ENCODE peak calls at places on chromosomes 11 and 22, in five cellular contexts. D is tibial nerve, N is gastrocnemius medialis, K is body of pancreas, C is stomach. B is an unnamed sample. For H3K27me3, the result is how much of the 10 kb centered on the place peaks cover.

GRCh38 chr22:27201741-27202140 is 544.4 kb downstream of the MIAT start:
- DNase-seq in C (no peak), N (no peak), K (no peak), D (no peak), B (no peak)

GRCh38 chr11:15742626-15743243 is 613.6 kb downstream of the SOX6 start:
- DNase-seq in K (no peak), C (no peak), D (no peak), N (no peak), B (no peak)

GRCh38 chr22:36561291-36561811 is 32.4 kb upstream of the EIF3D start:
- DNase-seq in N (no peak), C (no peak), K (no peak), D (no peak), B (no peak)

GRCh38 chr11:110147965-110148709 is 54.9 kb downstream of the ZC3H12C start:
- DNase-seq in D (no peak), K (no peak), N (no peak), C (no peak), B (no peak)

GRCh38 chr11:110158317-110159200 is 65.4 kb downstream of the ZC3H12C start:
- DNase-seq in K (no peak), C (no peak), N (no peak), D (no peak), B (no peak)

GRCh38 chr11:75024068-75024449 is 35.3 kb downstream of the NEU3 start:
- DNase-seq in D (no peak), K (no peak), C (no peak), N (no peak), B (no peak)

GRCh38 chr11:66333896-66334604 is 2.2 kb downstream of the RIN1 start:
- DNase-seq in D (no peak), C (no peak), K (no peak), N (no peak), B (no peak)

GRCh38 chr22:45911601-45912271 is 65.2 kb downstream of the WNT7B start:
- DNase-seq in C (peak), D (peak), N (peak), K (peak), B (no peak)

GRCh38 chr11:29260939-29261705 is 755.7 kb downstream of the KCNA4 start:
- DNase-seq in D (no peak), C (no peak), K (no peak), N (no peak), B (no peak)

GRCh38 chr11:13446444-13446843 is 16.6 kb downstream of the BTBD10 start:
- DNase-seq in D (no peak), C (no peak), K (no peak), N (no peak), B (no peak)

GRCh38 chr22:37906364-37907008 is 389 bp downstream of the MICALL1 start:
- DNase-seq in K (no peak), N (no peak), C (no peak), D (no peak), B (no peak)

GRCh38 chr11:63491240-63491587 is 247 bp upstream of the PLAAT5 start:
- DNase-seq in C (no peak), N (no peak), K (no peak), D (no peak), B (no peak)

GRCh38 chr11:63813563-63814382 is 517 bp downstream of the SPINDOC start:
- DNase-seq in C (peak), D (peak), K (peak), N (peak), B (no peak)

GRCh38 chr11:70398834-70399680 is 728 bp downstream of the CTTN start:
- DNase-seq in D (no peak), C (peak), K (peak), N (peak), B (no peak)

DNA sequence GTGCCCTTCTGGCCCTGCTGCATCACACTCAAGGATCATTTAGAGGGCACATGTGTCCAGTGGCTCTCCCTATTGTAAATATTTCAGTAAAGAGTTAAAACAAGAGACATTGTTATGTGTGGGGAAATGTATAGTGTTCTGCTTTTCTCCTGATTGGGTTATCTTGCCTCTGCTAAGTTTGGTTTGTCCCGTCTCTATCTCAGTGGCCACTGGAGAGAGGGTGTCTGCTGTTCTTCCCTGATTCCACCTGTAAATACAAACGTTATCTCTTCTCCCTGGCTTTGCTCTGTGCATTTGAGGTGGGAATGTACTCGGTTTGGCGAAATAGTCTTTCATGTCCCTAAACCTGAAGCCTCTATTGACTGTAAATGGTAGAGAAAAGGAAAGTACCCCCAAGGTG is 6.3 kb downstream of the MIEF1 start:
- DNase-seq in C (no peak), K (no peak), N (no peak), D (no peak), B (no peak)
- H3K27me3 ChIP-seq in C (under half), K (under half), N (under half), D (under half), B (under half)

GRCh38 chr11:60457576-60457975 is 1.9 kb downstream of the MS4A1 start:
- DNase-seq in K (no peak), D (no peak), C (no peak), N (no peak), B (no peak)
- TF ChIP-seq POLR2A in K (no peak), D (no peak), C (no peak), N (no peak), B (no peak)

DNA sequence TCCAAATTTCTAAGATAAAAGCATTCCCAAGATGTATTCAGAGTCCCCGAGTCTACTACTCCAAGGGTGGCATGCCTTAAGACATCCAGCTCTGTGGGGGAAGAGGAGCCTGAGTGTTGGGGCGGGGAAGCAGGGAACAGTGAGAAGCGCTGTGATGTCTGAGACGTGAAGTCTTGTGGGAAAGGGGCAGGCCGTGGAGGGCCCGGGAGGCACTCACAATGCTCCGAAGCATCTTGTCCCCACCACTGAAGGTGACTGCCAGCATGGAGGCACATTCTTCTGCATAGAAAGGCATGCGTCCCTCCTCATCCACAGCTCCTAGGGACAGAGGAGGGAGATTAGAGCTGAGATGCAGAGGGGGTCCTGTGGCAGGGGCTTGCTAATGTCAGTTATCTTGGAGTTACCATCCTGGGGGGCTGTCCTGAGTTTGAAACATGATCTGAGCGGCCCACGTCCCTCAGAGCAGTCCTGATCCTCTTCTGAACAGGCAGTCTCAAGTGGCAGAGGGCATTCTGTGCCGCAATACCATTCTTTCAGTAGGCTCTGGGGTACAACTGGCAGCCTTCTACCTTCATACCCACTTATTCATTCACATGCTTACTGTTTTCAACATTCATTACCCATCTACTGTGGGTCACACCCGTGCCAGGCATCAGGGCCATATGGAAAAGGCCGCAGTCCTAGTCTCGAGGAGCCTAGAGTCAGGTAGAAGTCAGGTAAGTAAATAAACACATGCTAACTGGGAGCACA is 8.7 kb downstream of the PCSK7 start:
- DNase-seq in D (no peak), K (no peak), C (no peak), N (no peak), B (no peak)
- H3K27me3 ChIP-seq in D (under half), K (under half), C (under half), N (under half), B (under half)

GRCh38 chr11:108222686-108223448 is at the start of gene ATM:
- DNase-seq in D (peak), N (peak), K (peak), C (peak), B (peak)
- TF ChIP-seq POLR2A in D (peak), N (peak), K (peak), C (no peak), B (peak)

GRCh38 chr11:77471520-77472234 is 2.2 kb downstream of the PAK1 start:
- DNase-seq in D (peak), C (peak), K (peak), N (no peak), B (no peak)

GRCh38 chr11:77470504-77470903 is 3.4 kb downstream of the PAK1 start:
- DNase-seq in C (no peak), K (no peak), N (no peak), D (no peak), B (no peak)

GRCh38 chr11:77468527-77468926 is 5.4 kb downstream of the PAK1 start:
- DNase-seq in K (no peak), C (no peak), D (no peak), N (no peak), B (no peak)

GRCh38 chr11:77473001-77473800 is 693 bp downstream of the PAK1 start:
- DNase-seq in K (peak), D (peak), C (peak), N (peak), B (no peak)

DNA sequence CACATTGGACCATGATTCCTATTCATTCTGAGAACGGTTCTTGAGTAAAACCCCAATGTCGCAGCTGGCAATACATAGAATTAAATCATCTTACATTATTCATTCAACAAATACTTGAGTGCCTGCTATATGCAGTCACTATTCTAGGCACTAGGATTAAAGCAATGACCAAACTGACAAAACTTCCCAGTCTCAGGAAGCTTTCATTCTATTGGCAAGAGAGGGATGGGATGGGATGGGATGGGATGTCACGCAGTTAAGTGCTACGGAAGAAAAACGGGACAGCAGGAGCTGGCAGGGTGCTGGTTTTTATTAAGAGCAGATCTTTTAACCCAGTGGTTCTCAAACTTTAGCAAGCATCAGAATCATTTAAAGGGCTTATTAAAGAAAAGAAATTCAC is 2.9 kb downstream of the PAK1 start:
- DNase-seq in N (no peak), C (no peak), K (no peak), D (no peak), B (no peak)
- H3K27me3 ChIP-seq in N (under half), C (under half), K (under half), D (under half), B (under half)

DNA sequence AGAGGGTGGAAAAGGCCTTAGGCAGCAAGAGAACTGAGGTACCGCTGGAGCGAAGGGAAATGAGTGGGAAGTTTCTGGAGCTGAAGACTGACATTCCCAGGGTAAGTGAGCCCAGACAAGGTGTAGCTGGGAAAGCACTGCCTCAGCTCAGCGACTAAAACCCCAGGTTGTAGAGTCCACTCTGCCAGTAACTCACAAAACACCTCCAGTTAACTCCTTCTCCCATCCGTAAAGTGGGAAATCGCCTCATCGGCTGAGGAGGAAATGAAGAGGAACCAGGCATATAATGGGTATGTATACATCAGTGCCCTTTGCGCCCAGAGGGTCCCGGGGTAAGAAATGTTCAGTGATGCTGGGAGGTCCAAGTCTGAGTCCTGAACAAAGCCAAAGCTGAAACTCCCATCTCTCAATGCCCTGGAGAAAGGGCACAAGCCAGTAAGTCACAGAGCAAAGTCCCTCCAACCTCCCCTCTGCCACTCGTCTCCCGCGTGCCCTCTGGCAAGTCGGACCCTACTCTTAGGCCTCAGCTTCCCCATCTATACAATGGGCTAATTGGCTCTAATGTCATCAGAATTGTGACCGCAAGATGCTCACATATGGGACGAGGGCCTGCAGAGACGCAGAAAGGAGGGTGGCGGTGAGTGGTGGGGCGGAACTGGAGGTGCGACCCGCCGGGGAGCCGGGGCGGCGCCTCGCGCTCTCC is 588 bp downstream of the VPS37C start:
- DNase-seq in D (peak), K (no peak), N (no peak), C (peak), B (no peak)
- TF ChIP-seq POLR2A in D (no peak), K (peak), N (no peak), C (no peak), B (no peak)

GRCh38 chr11:10307411-10308207 is 2.7 kb downstream of the ADM start:
- DNase-seq in C (peak), D (peak), K (peak), N (peak), B (peak)
- H3K27me3 ChIP-seq in C (under half), D (under half), K (under half), N (under half), B (under half)

DNA sequence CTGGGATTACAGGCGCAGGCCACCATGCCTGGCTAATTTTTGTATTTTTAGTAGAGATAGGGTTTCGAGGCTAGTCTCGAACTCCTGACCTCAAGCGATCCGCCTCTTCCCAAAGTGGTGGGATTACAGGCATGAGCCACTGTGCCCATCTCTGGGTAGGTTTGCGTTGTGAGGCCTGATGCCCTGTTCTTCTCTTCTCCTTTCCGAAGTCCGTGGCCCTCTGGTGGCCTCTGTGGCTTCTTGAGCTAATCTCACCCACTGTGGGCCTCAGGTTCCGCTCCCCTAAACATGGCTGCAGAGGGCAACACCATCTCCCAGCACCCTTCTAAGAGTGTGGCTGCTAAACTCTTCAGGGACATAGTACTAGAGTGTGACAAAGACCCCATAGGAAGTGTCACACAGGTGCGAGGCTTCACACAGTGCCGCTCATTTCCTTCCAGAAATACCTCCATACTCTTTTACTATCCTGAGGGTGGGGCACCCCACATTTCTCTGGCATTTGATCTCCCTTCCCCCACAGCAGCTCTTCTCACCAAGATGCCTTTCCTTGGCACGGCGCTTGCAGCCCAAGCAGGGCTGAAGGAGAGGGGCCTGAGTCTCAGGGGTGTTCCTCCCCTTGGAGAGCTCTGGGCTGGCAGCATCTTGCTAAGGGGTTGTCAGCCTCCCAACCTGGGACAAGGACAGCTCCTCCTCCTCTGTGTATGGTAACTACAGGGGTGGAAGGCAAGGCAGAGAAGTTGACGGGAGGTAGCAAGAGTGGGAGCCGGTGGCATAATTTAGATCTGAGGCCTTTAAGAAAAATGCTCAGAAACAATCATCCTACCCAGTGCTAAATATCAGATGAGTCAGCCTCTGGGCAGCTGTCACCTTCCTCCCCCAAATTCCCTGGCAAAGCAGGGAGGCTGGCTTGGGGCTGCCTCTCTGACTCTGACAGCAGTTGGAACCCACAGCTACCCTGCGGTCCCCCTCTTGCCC is 6.1 kb downstream of the THY1 start:
- DNase-seq in N (no peak), C (no peak), D (no peak), K (no peak), B (no peak)
- TF ChIP-seq POLR2A in N (no peak), C (no peak), D (no peak), K (no peak), B (no peak)

DNA sequence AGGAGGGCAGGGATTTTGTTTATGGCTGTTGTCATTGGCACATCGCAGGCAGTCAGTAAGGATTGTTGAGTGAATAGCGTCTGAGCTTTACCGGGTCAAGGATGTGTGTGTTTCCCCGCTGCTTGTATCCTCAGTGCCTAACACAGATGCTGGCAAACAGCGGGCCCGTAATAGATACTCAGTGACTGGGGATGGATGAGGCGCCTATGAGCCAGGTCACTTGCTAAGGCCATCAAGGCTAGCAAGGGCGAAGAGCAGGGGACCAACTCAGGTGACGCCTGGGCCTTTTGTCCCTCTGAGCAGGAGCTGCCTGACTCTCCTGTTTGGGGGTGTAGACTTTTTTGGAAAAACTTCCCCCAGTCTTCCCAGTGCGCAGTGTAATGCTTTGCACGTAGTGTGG is 118.1 kb downstream of the HIPK3 start:
- DNase-seq in C (no peak), K (no peak), N (no peak), D (no peak), B (no peak)
- H3K27me3 ChIP-seq in C (under half), K (under half), N (under half), D (under half), B (half or more)

DNA sequence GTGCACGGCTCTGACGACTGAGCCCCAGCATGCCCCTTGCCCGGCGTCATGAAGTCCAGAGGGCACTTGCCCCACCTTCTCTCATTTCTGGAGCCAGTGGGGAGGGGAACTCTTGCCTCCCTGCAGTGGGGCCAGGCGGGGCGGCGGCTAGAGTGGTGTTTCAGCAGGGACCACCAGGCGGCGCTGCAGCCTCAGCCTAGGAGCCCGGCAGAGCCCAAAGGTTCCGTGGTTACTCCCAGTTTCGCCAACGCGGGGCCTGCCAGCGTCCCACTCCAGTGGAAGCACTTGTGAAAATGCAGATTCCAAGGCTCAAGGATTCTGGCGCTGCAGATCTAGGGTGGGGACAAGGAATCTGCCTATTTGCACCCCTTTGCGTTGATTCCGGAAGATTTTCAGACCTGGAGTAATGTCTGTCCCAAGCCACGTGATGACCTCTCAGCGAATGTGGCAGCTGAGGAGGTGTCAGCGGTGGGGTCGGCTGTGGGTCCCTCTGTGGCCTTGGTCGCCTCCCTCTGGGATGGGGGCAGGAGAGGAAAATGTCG is 55.7 kb downstream of the CD82 start:
- DNase-seq in C (peak), D (peak), N (no peak), K (peak), B (peak)
- TF ChIP-seq POLR2A in C (no peak), D (no peak), N (no peak), K (no peak), B (no peak)